ENCODE peak calls at places on chromosomes 11 and 22, in six cellular contexts. K is heart left ventricle; F is tibial nerve; R is A549; O is fibroblast of lung; G is CD8-positive, alpha-beta memory T cell. M is an unnamed sample.

GRCh38 chr11:17613428-17613962 is 66.4 kb downstream of the OTOG start:
- DNase-seq in K (no peak), F (no peak), R (no peak), O (no peak), G (no peak), M (no peak)

GRCh38 chr22:27602390-27602789 is 199.2 kb downstream of the MN1 start:
- DNase-seq in K (no peak), F (no peak), R (no peak), O (no peak), G (no peak), M (no peak)

GRCh38 chr11:2816941-2817421 is 68.6 kb downstream of the CDKN1C start:
- DNase-seq in K (peak), F (peak), R (no peak), O (peak), G (no peak), M (peak)

GRCh38 chr22:32355760-32356159 is 1.9 kb upstream of the RFPL3 start:
- DNase-seq in K (no peak), F (no peak), R (peak), O (no peak), G (no peak), M (no peak)

GRCh38 chr11:130213143-130213978 is 53.8 kb downstream of the ST14 start:
- DNase-seq in K (peak), F (peak), R (peak), O (peak), G (peak), M (peak)

GRCh38 chr11:108498046-108498815 is at the start of gene POGLUT3:
- DNase-seq in K (peak), F (peak), R (peak), O (peak), G (peak), M (peak)

GRCh38 chr11:114586797-114587196 is 8.8 kb downstream of the NXPE4 start:
- DNase-seq in K (no peak), F (no peak), R (peak), O (no peak), G (no peak), M (peak)

GRCh38 chr11:67406420-67406968 is 2.6 kb downstream of the TBC1D10C start:
- DNase-seq in K (no peak), F (no peak), R (no peak), O (no peak), G (no peak), M (no peak)

GRCh38 chr11:73830261-73830660 is 42.6 kb downstream of the MRPL48 start:
- DNase-seq in K (no peak), F (no peak), R (no peak), O (no peak), G (no peak), M (no peak)

GRCh38 chr11:123511037-123511870 is 81.2 kb downstream of the GRAMD1B start:
- DNase-seq in K (peak), F (peak), R (peak), O (peak), G (peak), M (peak)

GRCh38 chr11:21588754-21589153 is 604.1 kb upstream of the ANO5 start:
- DNase-seq in K (no peak), F (no peak), R (no peak), O (no peak), G (no peak), M (no peak)

GRCh38 chr22:17977371-17977770 is 47.0 kb downstream of the MICAL3 start:
- DNase-seq in K (no peak), F (no peak), R (no peak), O (no peak), G (no peak), M (no peak)

GRCh38 chr11:7436146-7436545 is 49.2 kb upstream of the OLFML1 start:
- DNase-seq in K (no peak), F (no peak), R (no peak), O (no peak), G (no peak), M (no peak)

GRCh38 chr22:26785942-26786341 is 128.6 kb downstream of the MIAT start:
- DNase-seq in K (no peak), F (no peak), R (no peak), O (no peak), G (no peak), M (no peak)

GRCh38 chr11:119320593-119321524 is 3.9 kb upstream of the MCAM start:
- DNase-seq in K (peak), F (no peak), R (peak), O (peak), G (peak), M (peak)

GRCh38 chr11:128470081-128470480 is 117.3 kb downstream of the ETS1 start:
- DNase-seq in K (no peak), F (no peak), R (no peak), O (no peak), G (no peak), M (no peak)

GRCh38 chr11:128920651-128921050 is 22.0 kb downstream of the TP53AIP1 start:
- DNase-seq in K (no peak), F (no peak), R (no peak), O (no peak), G (no peak), M (no peak)

GRCh38 chr11:64776425-64776824 is 1.9 kb downstream of the SF1 start:
- DNase-seq in K (no peak), F (no peak), R (no peak), O (no peak), G (no peak), M (no peak)
- H3K4me3 ChIP-seq in K (peak), F (peak), R (peak), O (peak), G (peak), M (peak)

GRCh38 chr11:34251640-34251980 is 106.2 kb downstream of the ABTB2 start:
- DNase-seq in K (no peak), F (no peak), R (no peak), O (peak), G (no peak), M (no peak)
- H3K27ac ChIP-seq in K (no peak), F (peak), R (peak), O (peak), G (no peak), M (peak)

GRCh38 chr22:49657275-49657973 is 170.2 kb downstream of the BRD1 start:
- DNase-seq in K (peak), F (peak), R (no peak), O (no peak), G (peak), M (no peak)
- H3K4me3 ChIP-seq in K (peak), F (peak), R (no peak), O (no peak), G (peak), M (no peak)

GRCh38 chr11:117795726-117796455 is 1.1 kb downstream of the DSCAML1 start:
- DNase-seq in K (no peak), F (no peak), R (no peak), O (no peak), G (no peak), M (no peak)
- H3K27ac ChIP-seq in K (no peak), F (no peak), R (no peak), O (no peak), G (no peak), M (no peak)

GRCh38 chr11:8686325-8686724 is 3.7 kb downstream of the RPL27A start:
- DNase-seq in K (no peak), F (no peak), R (no peak), O (no peak), G (no peak), M (no peak)
- H3K4me3 ChIP-seq in K (no peak), F (no peak), R (no peak), O (no peak), G (no peak), M (no peak)

GRCh38 chr22:23213581-23214341 is 33.5 kb downstream of the BCR start:
- DNase-seq in K (no peak), F (no peak), R (no peak), O (no peak), G (no peak), M (no peak)

GRCh38 chr22:23214398-23214797 is 34.1 kb downstream of the BCR start:
- DNase-seq in K (no peak), F (no peak), R (no peak), O (no peak), G (no peak), M (no peak)

GRCh38 chr22:23212061-23213030 is 32.0 kb downstream of the BCR start:
- DNase-seq in K (no peak), F (no peak), R (no peak), O (no peak), G (no peak), M (no peak)

GRCh38 chr22:23211622-23212021 is 31.3 kb downstream of the BCR start:
- DNase-seq in K (no peak), F (no peak), R (no peak), O (no peak), G (no peak), M (no peak)

GRCh38 chr22:23213031-23213555 is 32.8 kb downstream of the BCR start:
- DNase-seq in K (no peak), F (no peak), R (no peak), O (no peak), G (no peak), M (no peak)
- H3K27ac ChIP-seq in K (no peak), F (no peak), R (no peak), O (no peak), G (no peak), M (no peak)

GRCh38 chr22:50445071-50445879 is 29.6 kb downstream of the SBF1 start:
- DNase-seq in K (peak), F (no peak), R (no peak), O (no peak), G (peak), M (no peak)
- H3K4me3 ChIP-seq in K (no peak), F (no peak), R (no peak), O (no peak), G (no peak), M (no peak)

GRCh38 chr11:95104916-95105315 is 15.3 kb downstream of the ENDOD1 start:
- DNase-seq in K (no peak), F (no peak), R (no peak), O (no peak), G (no peak), M (no peak)

GRCh38 chr11:95108671-95109551 is 19.3 kb downstream of the ENDOD1 start:
- DNase-seq in K (no peak), F (no peak), R (no peak), O (peak), G (no peak), M (peak)

GRCh38 chr11:95111923-95112540 is 22.4 kb downstream of the ENDOD1 start:
- DNase-seq in K (no peak), F (no peak), R (no peak), O (no peak), G (no peak), M (no peak)

GRCh38 chr11:95104121-95104830 is 14.6 kb downstream of the ENDOD1 start:
- DNase-seq in K (no peak), F (no peak), R (no peak), O (no peak), G (no peak), M (no peak)

DNA sequence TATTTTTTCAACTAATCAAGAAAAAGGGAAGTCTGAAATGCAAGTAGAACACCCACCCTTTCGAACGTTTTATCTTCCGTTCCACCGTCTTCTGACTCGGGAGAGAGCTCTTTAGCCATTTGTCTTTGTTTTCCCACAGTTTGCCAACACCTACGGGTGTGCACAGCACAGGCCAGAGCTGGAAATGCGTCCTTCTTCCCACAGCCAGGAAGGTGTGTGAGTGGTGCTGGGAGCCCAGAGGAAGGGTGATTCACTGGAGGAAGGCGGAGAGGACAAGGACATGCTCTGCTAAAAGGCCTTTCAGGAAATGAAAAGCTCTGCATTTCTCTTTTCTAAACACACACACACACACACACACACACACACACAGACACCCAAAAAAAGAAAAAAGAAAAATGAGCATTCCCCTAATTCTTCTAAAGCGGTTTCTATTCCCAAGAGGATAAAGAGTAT is 18.5 kb downstream of the ENDOD1 start:
- DNase-seq in K (peak), F (peak), R (peak), O (peak), G (no peak), M (no peak)
- H3K27ac ChIP-seq in K (peak), F (peak), R (no peak), O (no peak), G (peak), M (no peak)

GRCh38 chr11:78420255-78420764 is 2.7 kb upstream of the GAB2 start:
- DNase-seq in K (peak), F (peak), R (peak), O (peak), G (peak), M (peak)
- H3K4me3 ChIP-seq in K (no peak), F (peak), R (peak), O (no peak), G (no peak), M (no peak)